ENCODE peak calls at places on chromosomes 16 and 17, in four cellular contexts. G, N, D and X are unnamed samples.

GRCh38 chr17:55093358-55093757 is 124.8 kb downstream of the STXBP4 start:
- ATAC-seq in G (no peak), D (no peak), N (no peak), X (no peak)

GRCh38 chr17:58492238-58493121 is 4.3 kb upstream of the HSF5 start:
- ATAC-seq in G (peak), N (no peak), D (no peak), X (no peak)

GRCh38 chr16:68715471-68715870 is 21.6 kb upstream of the CDH1 start:
- ATAC-seq in D (peak), N (no peak), G (no peak), X (no peak)

GRCh38 chr16:13938480-13938879 is 18.5 kb downstream of the ERCC4 start:
- ATAC-seq in N (no peak), G (no peak), D (no peak), X (no peak)

GRCh38 chr17:1031711-1032110 is 34.8 kb downstream of the TIMM22 start:
- ATAC-seq in D (no peak), N (no peak), G (no peak), X (peak)

GRCh38 chr17:2309338-2310143 is 5.8 kb downstream of the SRR start:
- ATAC-seq in G (no peak), D (no peak), N (peak), X (no peak)

GRCh38 chr16:89300311-89300975 is 82.9 kb downstream of the ZNF778 start:
- ATAC-seq in N (no peak), D (peak), G (no peak), X (peak)

GRCh38 chr17:46037722-46038255 is 38.7 kb downstream of the STH start:
- ATAC-seq in N (no peak), G (no peak), D (no peak), X (no peak)

GRCh38 chr17:80925668-80926067 is 66.0 kb upstream of the CHMP6 start:
- ATAC-seq in G (no peak), N (no peak), D (no peak), X (no peak)

GRCh38 chr17:27646232-27646631 is 15.2 kb downstream of the LGALS9 start:
- ATAC-seq in G (no peak), N (no peak), D (peak), X (no peak)

GRCh38 chr16:78976212-78976611 is 624.3 kb downstream of the MAF start:
- ATAC-seq in G (no peak), D (no peak), N (no peak), X (no peak)

GRCh38 chr17:7750321-7750821 is 32.8 kb downstream of the DNAH2 start:
- ATAC-seq in D (no peak), N (peak), G (no peak), X (no peak)

GRCh38 chr16:22694887-22695382 is 119.0 kb upstream of the HS3ST2 start:
- ATAC-seq in G (no peak), D (no peak), N (peak), X (peak)

GRCh38 chr17:58371300-58371950 is 19.4 kb upstream of the SUPT4H1 start:
- ATAC-seq in D (no peak), N (no peak), G (no peak), X (no peak)

GRCh38 chr17:8451937-8452614 is 16.4 kb downstream of the NDEL1 start:
- ATAC-seq in N (no peak), D (no peak), G (no peak), X (no peak)

GRCh38 chr16:67535201-67535600 is 6.6 kb downstream of the RIPOR1 start:
- ATAC-seq in G (no peak), N (no peak), D (no peak), X (no peak)

GRCh38 chr16:30416624-30417298 is 9.4 kb downstream of the ZNF771 start:
- ATAC-seq in N (no peak), D (peak), G (no peak), X (no peak)

GRCh38 chr17:19288453-19288852 is 51.3 kb downstream of the EPN2 start:
- ATAC-seq in N (peak), G (no peak), D (peak), X (no peak)

DNA sequence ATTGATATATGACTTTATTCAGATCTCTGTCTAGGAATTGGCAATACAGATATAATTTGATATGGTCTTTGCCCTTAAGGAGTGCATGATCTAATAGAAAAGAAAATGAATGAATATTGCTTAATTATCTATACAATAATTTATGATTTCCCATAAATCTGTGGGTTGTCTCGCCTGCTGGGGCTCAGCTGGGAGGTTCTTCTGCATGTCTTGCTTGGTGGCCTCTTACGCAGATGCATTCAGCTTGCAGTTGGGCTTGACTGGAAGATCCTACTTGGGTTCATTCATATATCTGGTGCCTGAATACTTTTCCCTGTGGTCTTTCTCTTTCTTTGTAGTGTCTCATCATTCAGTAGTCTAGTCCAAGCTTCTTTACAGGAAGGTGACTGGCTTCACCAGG is 34.0 kb upstream of the GOT2 start:
- ATAC-seq in G (no peak), N (no peak), D (no peak), X (no peak)
- TF ChIP-seq POLR2A in G (no peak), N (no peak), D (no peak), X (no peak)

GRCh38 chr16:81181013-81181720 is 57.3 kb upstream of the BCO1 start:
- ATAC-seq in D (peak), G (peak), N (peak), X (peak)
- TF ChIP-seq POLR2A in D (no peak), G (peak), N (no peak), X (no peak)

GRCh38 chr17:76671912-76672262 is 28.3 kb upstream of the ST6GALNAC1 start:
- ATAC-seq in N (peak), D (peak), G (peak), X (peak)
- TF ChIP-seq POLR2A in N (peak), D (no peak), G (peak), X (peak)

GRCh38 chr16:7938175-7938574 is 605.5 kb downstream of the RBFOX1 start:
- ATAC-seq in D (no peak), N (no peak), G (no peak), X (no peak)
- TF ChIP-seq POLR2A in D (no peak), N (no peak), G (no peak), X (no peak)

GRCh38 chr16:27312580-27313421 is 973 bp upstream of the IL4R start:
- ATAC-seq in N (no peak), D (no peak), G (no peak), X (no peak)

GRCh38 chr16:27314986-27315332 is 1.2 kb downstream of the IL4R start:
- ATAC-seq in N (no peak), D (no peak), G (no peak), X (no peak)

GRCh38 chr16:27314161-27314723 is 468 bp downstream of the IL4R start:
- ATAC-seq in G (peak), N (peak), D (peak), X (peak)

GRCh38 chr16:27311897-27312303 is 1.9 kb upstream of the IL4R start:
- ATAC-seq in N (no peak), D (no peak), G (no peak), X (no peak)

GRCh38 chr16:27313422-27314160 is at the start of gene IL4R:
- ATAC-seq in G (peak), N (peak), D (peak), X (peak)
- TF ChIP-seq POLR2A in G (no peak), N (peak), D (peak), X (peak)

DNA sequence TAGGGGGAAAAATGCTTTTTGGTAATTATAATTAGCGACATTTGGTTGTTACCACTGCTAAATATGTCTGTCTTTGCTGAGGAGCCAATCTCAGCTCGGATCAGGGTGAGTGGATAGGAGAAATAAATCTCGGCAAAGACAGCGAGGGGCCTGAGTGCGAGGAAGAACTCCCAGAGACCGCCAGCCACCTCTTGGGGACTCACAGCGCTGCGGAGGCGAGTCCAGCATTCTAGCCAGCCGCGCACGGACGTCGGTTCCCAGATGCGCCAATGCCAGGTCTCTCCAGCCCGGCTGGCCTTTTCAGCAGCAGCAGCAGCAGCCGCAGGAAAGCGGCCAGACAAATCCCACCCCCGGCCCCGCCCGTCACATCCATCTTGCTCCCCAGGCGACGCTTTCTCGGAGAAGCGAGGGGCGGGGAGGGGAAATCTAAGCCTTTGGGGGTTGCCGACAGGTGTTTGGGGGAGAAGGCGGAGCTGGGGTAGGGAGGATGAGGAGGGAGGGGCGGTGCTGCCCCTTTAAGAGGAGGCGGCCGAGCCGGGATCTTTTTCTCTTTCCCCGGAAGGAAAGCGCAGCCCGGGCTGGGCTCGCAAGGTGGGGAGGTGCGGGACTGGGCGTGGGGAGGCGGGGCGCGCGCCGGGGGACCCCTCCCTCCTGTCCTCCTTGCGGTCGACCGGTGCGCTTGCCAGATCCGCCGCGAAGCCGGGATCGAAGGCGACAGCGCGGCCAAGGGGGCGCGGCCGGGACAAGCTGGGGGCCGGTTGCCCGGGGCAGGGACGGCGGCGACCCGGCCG is at the start of gene ITGA3:
- ATAC-seq in N (peak), G (peak), D (peak), X (peak)
- TF ChIP-seq POLR2A in N (peak), G (no peak), D (no peak), X (peak)

GRCh38 chr16:87492721-87493554 is at the start of gene ZCCHC14:
- ATAC-seq in G (peak), N (peak), D (peak), X (peak)
- TF ChIP-seq POLR2A in G (peak), N (peak), D (peak), X (no peak)

GRCh38 chr16:1968146-1968953 is 1.7 kb downstream of the RNF151 start:
- ATAC-seq in D (no peak), N (no peak), G (no peak), X (no peak)

GRCh38 chr16:1974157-1975070 is 2.6 kb downstream of the TBL3 start:
- ATAC-seq in D (no peak), N (no peak), G (no peak), X (no peak)

GRCh38 chr16:1973461-1974156 is 1.8 kb downstream of the TBL3 start:
- ATAC-seq in G (no peak), D (no peak), N (no peak), X (no peak)

GRCh38 chr16:1972490-1972877 is 631 bp downstream of the TBL3 start:
- ATAC-seq in N (peak), D (peak), G (peak), X (no peak)

DNA sequence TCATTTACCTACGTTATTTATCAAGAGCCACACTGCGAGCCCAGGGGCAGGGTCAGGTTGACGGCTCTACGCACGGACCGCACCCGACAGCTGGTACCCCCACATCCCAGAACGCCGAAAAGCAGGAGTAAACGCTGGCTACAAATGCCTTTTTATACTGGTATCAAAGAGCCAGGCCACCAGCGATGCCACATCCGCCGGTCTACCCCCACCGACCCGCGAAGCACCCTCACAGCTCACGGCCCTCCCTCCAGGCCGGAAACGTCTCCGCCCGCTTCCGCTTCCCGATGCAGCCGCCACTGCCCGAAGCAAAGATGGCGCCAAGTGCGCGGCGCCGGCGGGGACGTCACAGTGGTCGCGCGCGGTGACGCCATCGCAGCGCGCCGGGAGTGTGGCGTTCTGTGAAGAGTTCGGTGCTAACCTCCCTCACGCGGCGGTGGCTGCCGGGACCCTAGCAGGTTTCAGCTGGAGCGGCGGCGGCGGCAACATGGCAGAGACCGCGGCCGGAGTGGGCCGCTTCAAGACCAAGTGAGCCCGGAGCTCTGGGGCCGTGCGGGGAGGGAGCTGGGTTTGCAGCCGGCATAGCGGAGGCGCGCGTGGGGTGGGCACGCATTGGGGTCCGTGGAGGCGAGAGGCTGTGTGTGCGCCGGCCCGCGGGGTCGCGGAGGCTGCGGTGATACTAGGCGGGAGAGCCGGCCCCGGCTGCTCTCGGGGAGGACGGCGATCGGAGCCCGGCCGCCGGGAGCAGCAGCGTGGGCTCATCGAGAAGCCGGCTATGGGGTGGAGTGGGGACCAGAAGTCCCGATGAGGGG is at the start of gene TBL3:
- ATAC-seq in G (peak), N (peak), D (peak), X (peak)
- TF ChIP-seq POLR2A in G (peak), N (peak), D (peak), X (peak)

DNA sequence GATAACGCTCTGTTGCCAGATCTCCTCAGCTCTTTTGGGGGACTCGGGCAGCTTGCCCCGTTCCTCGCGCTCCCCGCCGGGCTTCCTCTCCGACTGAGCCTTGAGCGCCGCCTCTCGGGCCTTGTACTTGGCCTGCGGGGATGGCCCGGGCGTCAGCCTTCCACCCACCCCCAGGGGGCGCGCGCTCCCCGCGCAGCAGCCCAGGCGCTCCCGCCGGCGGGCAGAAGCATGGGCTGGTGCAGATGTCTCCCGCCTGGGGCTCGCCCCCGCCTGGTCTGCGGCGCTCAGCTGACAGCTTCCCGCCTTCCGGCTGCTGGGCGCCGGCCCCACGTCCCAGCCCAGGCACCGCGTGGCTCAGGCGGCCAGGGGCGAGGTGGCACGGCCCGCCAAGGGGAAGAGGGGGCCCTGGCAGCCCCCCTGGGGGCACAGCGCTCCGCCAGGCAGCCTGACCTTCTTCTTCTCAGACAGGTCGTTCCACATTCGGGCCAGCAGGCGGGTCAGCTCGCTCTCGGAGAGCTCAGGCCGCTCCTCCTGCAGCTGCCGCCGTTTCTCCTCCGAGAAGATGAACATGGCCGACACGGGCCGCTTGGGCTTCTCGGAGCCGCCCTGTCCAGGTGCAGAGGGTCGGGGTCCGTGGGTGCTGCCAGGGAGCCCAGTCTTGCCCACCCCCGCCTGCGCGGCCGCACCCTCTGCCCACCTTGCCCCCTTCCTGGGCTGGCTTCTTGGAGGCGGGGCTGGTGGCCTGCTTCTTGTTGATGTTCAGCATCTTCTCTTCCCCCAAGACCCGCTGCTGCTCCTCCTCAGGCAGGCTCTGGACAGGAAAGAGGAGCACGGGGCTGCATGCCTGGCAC is 8.9 kb downstream of the UBTF start:
- ATAC-seq in D (peak), G (peak), N (peak), X (peak)
- TF ChIP-seq POLR2A in D (no peak), G (no peak), N (peak), X (no peak)

GRCh38 chr16:85475233-85475632 is 137.9 kb upstream of the GSE1 start:
- ATAC-seq in G (no peak), D (peak), N (no peak), X (no peak)
- TF ChIP-seq POLR2A in G (no peak), D (no peak), N (no peak), X (no peak)